ENCODE peak calls at places on chromosomes 13 and 19, in ten cellular contexts. One of them, this sample, is unnamed.

GRCh38 chr13:34410653-34411052 is 531.4 kb upstream of the NBEA start:
- DNase-seq in NCI-H2081: no peak
- DNase-seq in activated T-cell treated with anti-CD3 and anti-CD28 coated beads for 1 hour: no peak
- DNase-seq in K562: no peak
- DNase-seq in T-helper 17 cell: no peak
- DNase-seq in B cell: no peak
- DNase-seq in cardiac fibroblast: no peak
- DNase-seq in T-cell: no peak
- DNase-seq in left colon: no peak
- DNase-seq in smooth muscle cell of the brain vasculature: no peak
- DNase-seq in this sample: no peak

GRCh38 chr19:19074172-19074905 is 10.5 kb downstream of the SLC25A42 start:
- DNase-seq in activated T-cell treated with anti-CD3 and anti-CD28 coated beads for 1 hour: no peak
- DNase-seq in T-helper 17 cell: no peak
- DNase-seq in left colon: no peak
- DNase-seq in B cell: no peak
- DNase-seq in K562: no peak
- DNase-seq in T-cell: no peak
- DNase-seq in cardiac fibroblast: no peak
- DNase-seq in NCI-H2081: no peak
- DNase-seq in smooth muscle cell of the brain vasculature: no peak
- DNase-seq in this sample: no peak

GRCh38 chr13:43785681-43786471 is 896 bp downstream of the ENOX1 start:
- DNase-seq in B cell: no peak
- DNase-seq in T-helper 17 cell: no peak
- DNase-seq in left colon: peak; percentile 60
- DNase-seq in NCI-H2081: peak; percentile 89
- DNase-seq in activated T-cell treated with anti-CD3 and anti-CD28 coated beads for 1 hour: no peak
- DNase-seq in K562: no peak
- DNase-seq in T-cell: no peak
- DNase-seq in smooth muscle cell of the brain vasculature: no peak
- DNase-seq in cardiac fibroblast: peak; percentile 82
- DNase-seq in this sample: no peak

GRCh38 chr19:42254083-42254849 is 662 bp downstream of the ERF start:
- DNase-seq in K562: peak; percentile 87
- DNase-seq in NCI-H2081: no peak
- DNase-seq in B cell: peak; percentile 85
- DNase-seq in left colon: peak; percentile 88
- DNase-seq in activated T-cell treated with anti-CD3 and anti-CD28 coated beads for 1 hour: peak; percentile 72
- DNase-seq in smooth muscle cell of the brain vasculature: no peak
- DNase-seq in T-cell: peak; percentile 75
- DNase-seq in cardiac fibroblast: peak; percentile 58
- DNase-seq in T-helper 17 cell: peak; percentile 67
- DNase-seq in this sample: peak; percentile 81

GRCh38 chr19:12676384-12676792 is 5.3 kb downstream of the DHPS start:
- DNase-seq in activated T-cell treated with anti-CD3 and anti-CD28 coated beads for 1 hour: peak; percentile 85
- DNase-seq in NCI-H2081: peak; percentile 73
- DNase-seq in cardiac fibroblast: peak; percentile 84
- DNase-seq in B cell: peak; percentile 86
- DNase-seq in smooth muscle cell of the brain vasculature: no peak
- DNase-seq in K562: peak; percentile 90
- DNase-seq in T-helper 17 cell: peak; percentile 62
- DNase-seq in T-cell: peak; percentile 82
- DNase-seq in left colon: peak; percentile 88
- DNase-seq in this sample: peak; percentile 84

GRCh38 chr19:41703602-41704293 is 4.7 kb upstream of the CEACAM5 start:
- DNase-seq in NCI-H2081: no peak
- DNase-seq in K562: no peak
- DNase-seq in B cell: no peak
- DNase-seq in cardiac fibroblast: no peak
- DNase-seq in left colon: no peak
- DNase-seq in activated T-cell treated with anti-CD3 and anti-CD28 coated beads for 1 hour: no peak
- DNase-seq in T-helper 17 cell: no peak
- DNase-seq in T-cell: no peak
- DNase-seq in smooth muscle cell of the brain vasculature: no peak
- DNase-seq in this sample: no peak

GRCh38 chr19:38952395-38953165 is 21.8 kb downstream of the MRPS12 start:
- DNase-seq in B cell: peak; percentile 50
- DNase-seq in T-cell: no peak
- DNase-seq in activated T-cell treated with anti-CD3 and anti-CD28 coated beads for 1 hour: no peak
- DNase-seq in NCI-H2081: peak; percentile 65
- DNase-seq in K562: peak; percentile 62
- DNase-seq in cardiac fibroblast: no peak
- DNase-seq in T-helper 17 cell: no peak
- DNase-seq in left colon: peak; percentile 38
- DNase-seq in smooth muscle cell of the brain vasculature: no peak
- DNase-seq in this sample: no peak

GRCh38 chr13:42544246-42544915 is 29.6 kb upstream of the TNFSF11 start:
- DNase-seq in cardiac fibroblast: peak; percentile 53
- DNase-seq in K562: no peak
- DNase-seq in NCI-H2081: no peak
- DNase-seq in T-cell: no peak
- DNase-seq in activated T-cell treated with anti-CD3 and anti-CD28 coated beads for 1 hour: no peak
- DNase-seq in left colon: no peak
- DNase-seq in smooth muscle cell of the brain vasculature: no peak
- DNase-seq in B cell: no peak
- DNase-seq in T-helper 17 cell: no peak
- DNase-seq in this sample: no peak

GRCh38 chr13:113126265-113127150 is 3.9 kb downstream of the F10 start:
- DNase-seq in T-helper 17 cell: no peak
- DNase-seq in NCI-H2081: no peak
- DNase-seq in left colon: no peak
- DNase-seq in smooth muscle cell of the brain vasculature: no peak
- DNase-seq in activated T-cell treated with anti-CD3 and anti-CD28 coated beads for 1 hour: no peak
- DNase-seq in T-cell: no peak
- DNase-seq in K562: no peak
- DNase-seq in cardiac fibroblast: no peak
- DNase-seq in B cell: no peak
- DNase-seq in this sample: no peak

GRCh38 chr13:101523732-101524131 is 71.3 kb downstream of the ITGBL1 start:
- DNase-seq in cardiac fibroblast: peak; percentile 88
- DNase-seq in T-helper 17 cell: no peak
- DNase-seq in K562: no peak
- DNase-seq in B cell: no peak
- DNase-seq in NCI-H2081: no peak
- DNase-seq in left colon: no peak
- DNase-seq in smooth muscle cell of the brain vasculature: no peak
- DNase-seq in T-cell: no peak
- DNase-seq in activated T-cell treated with anti-CD3 and anti-CD28 coated beads for 1 hour: no peak
- DNase-seq in this sample: no peak

GRCh38 chr19:342801-343421 is 1.7 kb downstream of the MIER2 start:
- DNase-seq in NCI-H2081: no peak
- DNase-seq in left colon: peak; percentile 46
- DNase-seq in K562: peak; percentile 69
- DNase-seq in T-helper 17 cell: no peak
- DNase-seq in activated T-cell treated with anti-CD3 and anti-CD28 coated beads for 1 hour: no peak
- DNase-seq in cardiac fibroblast: peak; percentile 92
- DNase-seq in T-cell: no peak
- DNase-seq in B cell: no peak
- DNase-seq in smooth muscle cell of the brain vasculature: no peak
- DNase-seq in this sample: no peak

GRCh38 chr13:28527629-28528028 is 32.7 kb upstream of the FLT1 start:
- DNase-seq in K562: no peak
- DNase-seq in T-cell: no peak
- DNase-seq in activated T-cell treated with anti-CD3 and anti-CD28 coated beads for 1 hour: no peak
- DNase-seq in left colon: no peak
- DNase-seq in NCI-H2081: no peak
- DNase-seq in smooth muscle cell of the brain vasculature: no peak
- DNase-seq in B cell: peak; percentile 79
- DNase-seq in T-helper 17 cell: no peak
- DNase-seq in cardiac fibroblast: no peak
- DNase-seq in this sample: no peak

This sample was measured in natural killer cell treated with Interleukin-12 subunit alpha and Interleukin-12 subunit beta and Interleukin-15 and Interleukin-18, amount 100 ng/mL, for 72 hours.